ENCODE peak calls at places on chromosomes 6 and 20, in six cellular contexts. P is DND-41; H is psoas muscle; E is ovary; G is mesendoderm; S is CD8-positive, alpha-beta T cell. U is an unnamed sample.

GRCh38 chr20:49603209-49603627 is 35.3 kb upstream of the PTGIS start:
- DNase-seq in P (no peak), H (peak), E (no peak), G (peak), S (no peak), U (no peak)

GRCh38 chr6:124480021-124480430 is 482.2 kb upstream of the RNF217 start:
- DNase-seq in P (no peak), H (no peak), E (no peak), G (peak), S (no peak), U (no peak)

GRCh38 chr20:51803157-51803854 is 985 bp upstream of the SALL4 start:
- DNase-seq in P (no peak), H (no peak), E (no peak), G (no peak), S (no peak), U (no peak)

GRCh38 chr6:11009353-11009752 is 34.8 kb downstream of the ELOVL2 start:
- DNase-seq in P (no peak), H (no peak), E (no peak), G (peak), S (no peak), U (no peak)

GRCh38 chr6:41023114-41023513 is 15.9 kb downstream of the UNC5CL start:
- DNase-seq in P (no peak), H (no peak), E (no peak), G (no peak), S (no peak), U (no peak)

GRCh38 chr6:108966855-108967755 is 118.9 kb downstream of the ARMC2 start:
- DNase-seq in P (no peak), H (peak), E (peak), G (peak), S (no peak), U (no peak)

GRCh38 chr6:101380861-101381630 is 12.5 kb upstream of the GRIK2 start:
- DNase-seq in P (no peak), H (no peak), E (no peak), G (no peak), S (no peak), U (no peak)

GRCh38 chr6:40520683-40521082 is 66.5 kb downstream of the LRFN2 start:
- DNase-seq in P (no peak), H (no peak), E (no peak), G (no peak), S (no peak), U (no peak)

GRCh38 chr6:41846666-41847237 is 48.4 kb downstream of the USP49 start:
- DNase-seq in P (peak), H (no peak), E (no peak), G (peak), S (peak), U (no peak)

GRCh38 chr6:161584051-161584450 is 310.2 kb upstream of the AGPAT4 start:
- DNase-seq in P (no peak), H (no peak), E (no peak), G (no peak), S (no peak), U (no peak)

GRCh38 chr20:36063916-36064660 is 90.5 kb upstream of the EPB41L1 start:
- DNase-seq in P (no peak), H (no peak), E (no peak), G (no peak), S (no peak), U (no peak)

GRCh38 chr6:37512400-37512958 is 12.8 kb upstream of the CCDC167 start:
- DNase-seq in P (no peak), H (no peak), E (no peak), G (peak), S (no peak), U (no peak)

GRCh38 chr20:41664584-41664983 is 46.4 kb upstream of the CHD6 start:
- DNase-seq in P (no peak), H (no peak), E (no peak), G (peak), S (no peak), U (no peak)

GRCh38 chr6:153357391-153357790 is 226.3 kb upstream of the RGS17 start:
- DNase-seq in P (no peak), H (no peak), E (no peak), G (no peak), S (no peak), U (no peak)

GRCh38 chr6:30357678-30358339 is 12.9 kb downstream of the RPP21 start:
- DNase-seq in P (peak), H (peak), E (no peak), G (peak), S (peak), U (no peak)

GRCh38 chr20:25294459-25295385 is 46.8 kb downstream of the PYGB start:
- DNase-seq in P (peak), H (peak), E (peak), G (peak), S (peak), U (no peak)

GRCh38 chr6:155378284-155378683 is 64.0 kb upstream of the TFB1M start:
- DNase-seq in P (no peak), H (no peak), E (no peak), G (no peak), S (no peak), U (no peak)

GRCh38 chr6:107116328-107116892 is 1.1 kb upstream of the BEND3 start:
- DNase-seq in P (peak), H (peak), E (no peak), G (peak), S (no peak), U (no peak)

GRCh38 chr6:35485402-35485877 is 11.4 kb downstream of the TEAD3 start:
- DNase-seq in P (no peak), H (no peak), E (peak), G (peak), S (no peak), U (no peak)

GRCh38 chr6:75261299-75261698 is 17.7 kb upstream of the COX7A2 start:
- DNase-seq in P (no peak), H (no peak), E (no peak), G (no peak), S (no peak), U (no peak)

GRCh38 chr6:75262716-75263463 is 19.3 kb upstream of the COX7A2 start:
- DNase-seq in P (no peak), H (no peak), E (no peak), G (no peak), S (no peak), U (no peak)

GRCh38 chr6:75257661-75258060 is 14.1 kb upstream of the COX7A2 start:
- DNase-seq in P (no peak), H (no peak), E (no peak), G (no peak), S (no peak), U (no peak)
- H3K27ac ChIP-seq in P (no peak), H (no peak), E (no peak), G (no peak), S (no peak), U (no peak)

GRCh38 chr6:34238507-34239239 is 2.0 kb downstream of the HMGA1 start:
- DNase-seq in P (no peak), H (no peak), E (peak), G (no peak), S (no peak), U (no peak)
- H3K4me3 ChIP-seq in P (peak), H (peak), E (no peak), G (peak), S (peak), U (no peak)

GRCh38 chr6:47105469-47106188 is 63.5 kb upstream of the ADGRF1 start:
- DNase-seq in P (no peak), H (no peak), E (no peak), G (peak), S (no peak), U (no peak)

GRCh38 chr6:47103931-47104330 is 61.8 kb upstream of the ADGRF1 start:
- DNase-seq in P (no peak), H (no peak), E (no peak), G (no peak), S (no peak), U (no peak)

GRCh38 chr6:47106721-47107197 is 64.6 kb upstream of the ADGRF1 start:
- DNase-seq in P (no peak), H (no peak), E (no peak), G (peak), S (no peak), U (no peak)

GRCh38 chr6:47109281-47109680 is 67.1 kb upstream of the ADGRF1 start:
- DNase-seq in P (no peak), H (no peak), E (no peak), G (peak), S (no peak), U (no peak)

DNA sequence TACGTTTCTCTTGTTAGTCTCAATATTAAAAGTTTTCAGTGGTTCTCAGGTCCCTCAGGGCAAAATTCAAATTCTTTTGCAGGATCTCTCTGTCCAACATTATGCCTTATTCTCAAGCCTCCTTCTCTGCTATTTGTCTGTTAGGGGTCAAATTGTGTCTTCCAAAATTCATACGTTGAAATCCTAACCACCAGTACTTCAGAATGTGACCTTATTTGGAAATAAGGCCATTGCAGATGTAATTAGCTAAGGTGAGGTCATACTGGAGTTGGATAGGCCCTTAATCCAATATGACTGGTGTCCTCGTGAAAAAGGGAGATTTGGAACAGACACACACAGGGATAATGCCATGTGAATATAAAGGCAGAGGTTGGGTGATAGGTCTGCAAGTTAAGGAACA is 64.1 kb upstream of the ADGRF1 start:
- DNase-seq in P (no peak), H (no peak), E (no peak), G (no peak), S (no peak), U (no peak)
- H3K27ac ChIP-seq in P (no peak), H (no peak), E (no peak), G (peak), S (no peak), U (no peak)

DNA sequence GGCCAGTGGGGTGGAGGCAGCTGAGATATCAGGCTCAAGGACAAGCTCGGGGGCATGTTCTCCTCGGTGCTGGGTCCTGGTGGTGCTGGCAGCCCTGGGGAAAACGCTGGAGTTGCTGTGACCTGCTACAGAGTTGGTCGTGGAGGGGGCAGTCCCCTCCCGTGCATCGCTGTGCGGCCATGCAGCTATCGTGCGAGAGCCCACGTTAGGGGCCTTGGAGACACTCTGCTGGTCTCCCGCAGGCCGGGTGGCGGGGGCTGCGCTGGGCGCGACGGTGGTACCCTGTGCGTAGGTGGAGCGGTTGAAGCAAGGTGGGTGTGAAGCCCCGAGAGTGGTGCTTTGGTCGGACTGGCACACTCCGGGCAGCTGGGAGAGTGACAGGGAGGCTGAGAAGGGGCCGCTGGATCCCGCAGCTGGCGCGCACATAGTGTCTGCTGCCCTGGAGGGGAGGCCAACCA is 12.0 kb downstream of the LRRN4 start:
- DNase-seq in P (no peak), H (no peak), E (no peak), G (no peak), S (no peak), U (no peak)
- H3K4me3 ChIP-seq in P (no peak), H (no peak), E (no peak), G (no peak), S (no peak), U (no peak)

GRCh38 chr6:2733324-2733723 is 17.4 kb downstream of the MYLK4 start:
- DNase-seq in P (peak), H (peak), E (no peak), G (no peak), S (no peak), U (no peak)
- H3K27ac ChIP-seq in P (no peak), H (peak), E (no peak), G (no peak), S (no peak), U (no peak)

GRCh38 chr6:150297327-150298028 is 71.3 kb upstream of the IYD start:
- DNase-seq in P (no peak), H (no peak), E (no peak), G (no peak), S (no peak), U (no peak)

GRCh38 chr6:150298676-150299075 is 70.1 kb upstream of the IYD start:
- DNase-seq in P (no peak), H (no peak), E (no peak), G (no peak), S (no peak), U (no peak)

GRCh38 chr6:150298029-150298380 is 70.8 kb upstream of the IYD start:
- DNase-seq in P (no peak), H (no peak), E (no peak), G (no peak), S (no peak), U (no peak)

GRCh38 chr6:150301871-150302800 is 66.7 kb upstream of the IYD start:
- DNase-seq in P (no peak), H (no peak), E (no peak), G (no peak), S (no peak), U (no peak)

DNA sequence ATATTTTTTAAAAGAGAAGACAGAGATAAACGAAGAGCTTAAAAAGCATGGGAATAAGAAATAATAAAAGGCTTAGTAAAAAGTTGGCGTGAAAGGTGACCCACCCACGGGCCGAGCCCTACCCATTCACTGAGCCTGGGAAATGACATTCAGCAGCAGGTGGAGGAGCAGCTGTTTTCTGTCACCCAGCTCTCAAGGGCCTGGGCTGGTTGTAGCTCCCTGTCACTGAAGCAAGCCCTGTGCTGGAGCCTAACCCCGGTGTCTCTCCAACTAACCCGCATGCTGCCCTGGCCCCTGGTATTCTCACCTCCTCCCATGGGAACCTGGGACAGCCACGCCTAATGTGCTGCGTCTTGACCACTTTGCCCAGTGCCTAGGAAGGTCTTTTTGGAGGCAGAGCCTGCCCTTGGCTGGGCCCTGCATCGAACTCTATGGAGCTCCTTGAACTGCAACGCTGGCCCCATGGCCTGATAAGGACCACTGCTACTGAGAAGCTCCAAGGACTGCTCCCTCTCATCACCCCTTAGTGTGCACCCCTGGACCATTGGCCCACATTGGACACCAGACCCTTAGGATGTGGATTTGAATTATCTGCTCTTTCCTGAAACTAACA is 68.8 kb upstream of the IYD start:
- DNase-seq in P (no peak), H (peak), E (no peak), G (no peak), S (no peak), U (no peak)
- H3K4me3 ChIP-seq in P (no peak), H (no peak), E (no peak), G (no peak), S (no peak), U (no peak)

GRCh38 chr6:142846883-142847287 is 98.1 kb downstream of the HIVEP2 start:
- DNase-seq in P (no peak), H (peak), E (no peak), G (peak), S (no peak), U (no peak)
- H3K27ac ChIP-seq in P (no peak), H (peak), E (no peak), G (no peak), S (no peak), U (peak)